ENCODE peak calls at places on chromosome 2, in four cellular contexts. Q, I, B and U are unnamed samples. For H3K4me1, the result is how much of the 10 kb centered on the place peaks cover.

GRCh38 chr2:205868773-205869333 is 186.6 kb downstream of the NRP2 start:
- DNase-seq in Q (no peak), I (no peak), B (no peak), U (no peak)

GRCh38 chr2:9332136-9332852 is 91.0 kb downstream of the ITGB1BP1 start:
- DNase-seq in Q (no peak), I (no peak), B (no peak), U (no peak)

GRCh38 chr2:18156002-18156401 is 277.5 kb downstream of the KCNS3 start:
- DNase-seq in Q (no peak), I (no peak), B (no peak), U (no peak)

GRCh38 chr2:48738806-48739205 is 16.7 kb downstream of the LHCGR start:
- DNase-seq in Q (no peak), I (no peak), B (no peak), U (no peak)

GRCh38 chr2:127173073-127173472 is 47.0 kb downstream of the CYP27C1 start:
- DNase-seq in Q (no peak), I (no peak), B (no peak), U (no peak)

GRCh38 chr2:28134857-28135256 is 244.3 kb downstream of the BABAM2 start:
- DNase-seq in Q (no peak), I (no peak), B (no peak), U (no peak)

GRCh38 chr2:216362730-216363129 is 9.6 kb downstream of the MARCHF4 start:
- DNase-seq in Q (peak), I (no peak), B (no peak), U (no peak)

GRCh38 chr2:159091381-159091780 is 122.9 kb downstream of the TANC1 start:
- DNase-seq in Q (no peak), I (no peak), B (no peak), U (no peak)

GRCh38 chr2:213419980-213420379 is 135.7 kb downstream of the SPAG16 start:
- DNase-seq in Q (no peak), I (no peak), B (no peak), U (no peak)

GRCh38 chr2:162545254-162545653 is 201.3 kb downstream of the GCA start:
- DNase-seq in Q (peak), I (peak), B (no peak), U (no peak)

DNA sequence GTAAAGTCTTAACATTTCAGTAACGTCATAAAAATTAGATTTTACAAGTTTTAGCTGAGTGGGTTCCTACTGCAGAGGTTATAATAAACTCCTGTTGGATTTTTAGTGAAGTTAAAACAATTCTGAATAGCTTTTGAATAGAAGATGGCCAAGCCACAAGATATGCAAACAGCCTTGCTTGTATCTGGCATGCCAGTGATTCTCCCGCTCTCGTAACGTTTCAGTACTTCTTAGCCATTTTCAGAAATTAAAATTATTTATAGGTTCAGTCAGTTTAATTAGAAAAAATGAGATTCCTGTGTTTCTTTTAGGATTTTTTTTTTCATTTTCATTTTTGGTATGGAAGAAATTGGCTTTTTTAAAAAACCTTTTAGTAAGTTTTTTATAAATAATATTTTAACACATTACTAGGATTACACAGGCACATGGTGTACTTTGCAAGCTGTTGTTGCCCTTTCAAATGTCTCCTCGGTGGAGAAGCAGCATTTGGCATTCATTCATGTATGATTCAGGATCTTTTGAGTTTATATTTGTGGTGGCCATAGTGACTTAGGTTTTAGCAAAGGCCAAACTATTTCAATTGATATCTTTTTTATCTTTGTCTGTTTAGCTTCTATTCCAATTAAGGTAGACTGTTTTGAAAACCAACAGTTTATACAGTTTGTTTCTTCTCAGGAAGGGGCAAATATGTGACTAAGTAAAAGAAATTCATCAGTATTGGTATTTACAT is 30.6 kb upstream of the RND3 start:
- DNase-seq in Q (no peak), I (no peak), B (no peak), U (no peak)
- H3K4me1 ChIP-seq in Q (under half), I (under half), B (under half), U (under half)

DNA sequence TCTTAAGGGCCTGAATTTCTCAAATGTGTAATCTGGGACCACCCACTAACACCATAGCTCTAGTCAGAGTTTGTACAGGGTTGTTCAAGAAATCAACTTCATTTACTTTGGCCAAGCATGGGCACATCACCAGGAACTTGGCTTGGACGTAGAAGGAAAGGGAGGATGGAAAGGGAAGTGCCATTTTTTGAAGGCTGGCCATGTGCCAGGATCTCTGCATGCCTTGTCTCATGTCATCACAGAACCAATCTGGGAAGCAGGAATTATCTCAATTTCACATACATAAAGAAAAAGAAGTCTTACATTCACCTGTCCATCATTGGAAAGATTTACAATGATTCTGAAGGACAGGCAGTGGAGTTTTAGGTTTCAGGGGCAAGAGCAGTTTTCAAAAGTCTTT is 128.1 kb downstream of the ANTXR1 start:
- DNase-seq in Q (no peak), I (no peak), B (no peak), U (no peak)
- H3K4me1 ChIP-seq in Q (under half), I (under half), B (under half), U (under half)

GRCh38 chr2:66456183-66457041 is 21.5 kb downstream of the MEIS1 start:
- DNase-seq in Q (no peak), I (no peak), B (no peak), U (no peak)

GRCh38 chr2:66452917-66453316 is 18.0 kb downstream of the MEIS1 start:
- DNase-seq in Q (no peak), I (no peak), B (no peak), U (no peak)

GRCh38 chr2:66448592-66448991 is 13.7 kb downstream of the MEIS1 start:
- DNase-seq in Q (no peak), I (no peak), B (no peak), U (no peak)

GRCh38 chr2:66455490-66455889 is 20.6 kb downstream of the MEIS1 start:
- DNase-seq in Q (no peak), I (no peak), B (no peak), U (no peak)

GRCh38 chr2:66452214-66452613 is 17.3 kb downstream of the MEIS1 start:
- DNase-seq in Q (no peak), I (no peak), B (no peak), U (no peak)
- H3K4me1 ChIP-seq in Q (under half), I (under half), B (under half), U (under half)

GRCh38 chr2:96542357-96542977 is 5.9 kb downstream of the ARID5A start:
- DNase-seq in Q (no peak), I (no peak), B (no peak), U (no peak)
- H3K4me1 ChIP-seq in Q (under half), I (under half), B (under half), U (under half)

GRCh38 chr2:68252407-68253210 is at the start of gene PPP3R1:
- DNase-seq in Q (peak), I (peak), B (peak), U (peak)

GRCh38 chr2:68253211-68254068 is 1.1 kb upstream of the PPP3R1 start:
- DNase-seq in Q (no peak), I (peak), B (peak), U (peak)

GRCh38 chr2:68250652-68251186 is 1.6 kb downstream of the PPP3R1 start:
- DNase-seq in Q (no peak), I (no peak), B (no peak), U (no peak)

GRCh38 chr2:68251187-68251854 is 1.0 kb downstream of the PPP3R1 start:
- DNase-seq in Q (peak), I (peak), B (peak), U (peak)

DNA sequence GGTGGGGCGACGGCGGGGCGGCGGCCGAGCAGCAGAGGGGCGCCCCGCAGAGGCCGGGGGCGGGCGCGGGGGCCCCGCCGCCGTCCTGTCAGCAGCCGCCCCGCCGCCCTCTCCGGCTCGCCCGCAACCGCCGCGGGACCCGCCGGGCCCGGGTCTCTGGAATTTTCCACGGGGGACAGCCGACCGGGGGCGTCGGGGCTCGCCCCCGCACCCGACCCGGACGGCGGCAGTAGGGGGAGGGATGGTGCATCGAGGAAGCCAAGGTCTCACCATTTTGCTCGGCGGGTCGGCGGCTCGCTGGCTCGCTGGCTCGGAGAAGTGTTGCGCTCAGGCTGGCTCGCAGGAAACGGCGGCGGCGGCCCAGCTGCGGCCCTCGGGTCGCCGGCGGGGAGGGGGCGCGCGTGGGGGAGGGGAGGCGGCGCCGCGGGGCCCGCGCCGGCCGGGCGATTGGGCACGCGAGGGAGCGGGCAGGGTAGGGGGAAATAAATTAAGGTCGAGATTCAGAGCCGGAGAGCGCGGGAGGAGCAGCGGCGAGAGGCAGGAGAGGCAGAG is 401 bp downstream of the PPP3R1 start:
- DNase-seq in Q (peak), I (peak), B (no peak), U (no peak)
- H3K4me1 ChIP-seq in Q (under half), I (under half), B (under half), U (under half)

GRCh38 chr2:59756145-59756544 is 797.3 kb downstream of the BCL11A start:
- DNase-seq in Q (no peak), I (no peak), B (no peak), U (no peak)
- H3K4me1 ChIP-seq in Q (under half), I (under half), B (under half), U (under half)

GRCh38 chr2:23322813-23323212 is 62.2 kb upstream of the KLHL29 start:
- DNase-seq in Q (no peak), I (no peak), B (no peak), U (no peak)
- H3K4me1 ChIP-seq in Q (under half), I (under half), B (under half), U (under half)

DNA sequence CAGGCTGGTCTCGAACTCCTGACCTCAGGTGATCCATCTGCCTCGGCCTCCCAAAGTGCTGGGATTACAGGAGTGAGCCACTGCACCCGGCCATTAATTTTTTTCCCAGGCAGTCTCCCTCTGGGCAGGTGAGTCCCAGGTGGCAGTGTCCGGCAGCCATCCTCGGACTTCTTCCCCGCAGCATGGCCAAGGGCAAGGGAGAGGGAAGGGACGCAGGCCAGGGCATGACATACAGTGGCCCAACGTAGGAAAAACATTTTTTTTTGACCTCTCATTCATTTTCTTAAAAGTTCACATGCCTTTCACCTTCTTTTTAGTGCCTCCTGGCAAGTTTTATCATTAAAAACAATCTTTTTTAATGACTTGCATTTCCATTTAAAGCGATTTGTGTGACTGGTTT is 23.1 kb upstream of the ATOH8 start:
- DNase-seq in Q (no peak), I (no peak), B (no peak), U (no peak)
- H3K4me1 ChIP-seq in Q (under half), I (under half), B (under half), U (under half)